ENCODE peak calls at places on chromosome 6, in nine cellular contexts. A is uterus; H is ovary; D is CD4-positive, CD25-positive, alpha-beta regulatory T cell; L is anterior cingulate cortex; E is activated CD4-positive, alpha-beta T cell treated with anti-CD3 and anti-CD28 coated beads, Interleukin-2, amount 50 U/mL, for 1 hour; W is stimulated activated CD4-positive, alpha-beta T cell treated with anti-CD3 and anti-CD28 coated beads, Interleukin-12 subunit alpha, Interleukin-12 subunit beta, amount 100 ng/mL, for 4 hours; R is A549; T is GM12891. V is an unnamed sample.

GRCh38 chr6:36873612-36874011 is 991 bp downstream of the PPIL1 start:
- DNase-seq in A (no peak), H (no peak), D (no peak), L (no peak), E (no peak), W (no peak), R (peak; percentile 36), T (no peak), V (peak; percentile 31)

GRCh38 chr6:17478223-17478907 is 85.0 kb downstream of the CAP2 start:
- DNase-seq in A (no peak), H (no peak), D (no peak), L (no peak), E (no peak), W (no peak), R (no peak), T (no peak), V (no peak)

GRCh38 chr6:143139239-143139784 is 78.6 kb downstream of the AIG1 start:
- DNase-seq in A (no peak), H (no peak), D (no peak), L (no peak), E (no peak), W (peak; percentile 30), R (no peak), T (no peak), V (no peak)

GRCh38 chr6:144360401-144360800 is 75.3 kb downstream of the UTRN start:
- DNase-seq in A (no peak), H (no peak), D (no peak), L (no peak), E (no peak), W (no peak), R (no peak), T (no peak), V (no peak)

GRCh38 chr6:100593522-100593921 is 128.8 kb upstream of the SIM1 start:
- DNase-seq in A (no peak), H (no peak), D (no peak), L (no peak), E (no peak), W (no peak), R (no peak), T (no peak), V (no peak)

GRCh38 chr6:127550403-127550802 is 26.6 kb upstream of the C6orf58 start:
- DNase-seq in A (no peak), H (no peak), D (no peak), L (no peak), E (no peak), W (no peak), R (no peak), T (no peak), V (no peak)

GRCh38 chr6:26233608-26234420 is 131.2 kb upstream of the BTN3A2 start:
- DNase-seq in A (peak; percentile 54), H (no peak), D (peak; percentile 51), L (no peak), E (peak; percentile 58), W (peak; percentile 34), R (no peak), T (no peak), V (no peak)

GRCh38 chr6:137799950-137800568 is 67.0 kb upstream of the TNFAIP3 start:
- DNase-seq in A (peak; percentile 69), H (peak; percentile 37), D (peak; percentile 54), L (no peak), E (peak; percentile 60), W (peak; percentile 32), R (no peak), T (no peak), V (no peak)

GRCh38 chr6:13304580-13305255 is 23.6 kb downstream of the TBC1D7 start:
- DNase-seq in A (no peak), H (no peak), D (no peak), L (no peak), E (no peak), W (no peak), R (no peak), T (no peak), V (no peak)

GRCh38 chr6:11392778-11393507 is 144.6 kb upstream of the TMEM170B start:
- DNase-seq in A (peak; percentile 38), H (no peak), D (no peak), L (no peak), E (no peak), W (no peak), R (peak; percentile 25), T (no peak), V (no peak)

GRCh38 chr6:110101885-110102284 is 77.6 kb downstream of the WASF1 start:
- DNase-seq in A (no peak), H (no peak), D (no peak), L (no peak), E (no peak), W (no peak), R (no peak), T (peak; percentile 15), V (no peak)

GRCh38 chr6:142984386-142984785 is 39.4 kb upstream of the HIVEP2 start:
- DNase-seq in A (no peak), H (no peak), D (no peak), L (no peak), E (no peak), W (no peak), R (no peak), T (no peak), V (no peak)

V was measured in NCI-H1092 treated with DMSO at 0.1 percent for 48 hours.